ENCODE peak calls at places on chromosomes 2 and 18, in nine cellular contexts. One of them, this sample, is unnamed.
A peak's percentile ranks its signal among the peaks of the same experiment; 100 is the strongest.

GRCh38 chr2:168009900-168010299 is 237.5 kb downstream of the STK39 start:
- DNase-seq in left kidney: no peak
- DNase-seq in lower lobe of right lung: no peak
- DNase-seq in germinal center: no peak
- DNase-seq in activated CD4-positive, alpha-beta T cell treated with anti-CD3 and anti-CD28 coated beads, Interleukin-2, amount 50 U/mL, for 48 hours: no peak
- DNase-seq in T-cell: no peak
- DNase-seq in fibroblast of lung: no peak
- DNase-seq in tibial nerve: no peak
- DNase-seq in kidney tubule cell: no peak
- DNase-seq in this sample: no peak

GRCh38 chr2:240289701-240290431 is 145.6 kb upstream of the GPC1 start:
- DNase-seq in left kidney: no peak
- DNase-seq in lower lobe of right lung: no peak
- DNase-seq in germinal center: no peak
- DNase-seq in activated CD4-positive, alpha-beta T cell treated with anti-CD3 and anti-CD28 coated beads, Interleukin-2, amount 50 U/mL, for 48 hours: no peak
- DNase-seq in T-cell: no peak
- DNase-seq in fibroblast of lung: no peak
- DNase-seq in tibial nerve: no peak
- DNase-seq in kidney tubule cell: no peak
- DNase-seq in this sample: no peak

GRCh38 chr2:205959528-205959927 is 126.4 kb downstream of the INO80D start:
- DNase-seq in left kidney: peak; percentile 43
- DNase-seq in lower lobe of right lung: no peak
- DNase-seq in germinal center: no peak
- DNase-seq in activated CD4-positive, alpha-beta T cell treated with anti-CD3 and anti-CD28 coated beads, Interleukin-2, amount 50 U/mL, for 48 hours: no peak
- DNase-seq in T-cell: no peak
- DNase-seq in fibroblast of lung: no peak
- DNase-seq in tibial nerve: no peak
- DNase-seq in kidney tubule cell: no peak
- DNase-seq in this sample: no peak

GRCh38 chr2:205914736-205915510 is 171.1 kb downstream of the INO80D start:
- DNase-seq in left kidney: peak; percentile 36
- DNase-seq in lower lobe of right lung: no peak
- DNase-seq in germinal center: no peak
- DNase-seq in activated CD4-positive, alpha-beta T cell treated with anti-CD3 and anti-CD28 coated beads, Interleukin-2, amount 50 U/mL, for 48 hours: no peak
- DNase-seq in T-cell: no peak
- DNase-seq in fibroblast of lung: no peak
- DNase-seq in tibial nerve: no peak
- DNase-seq in kidney tubule cell: peak; percentile 54
- DNase-seq in this sample: no peak

GRCh38 chr18:58544179-58544578 is 84.7 kb downstream of the ALPK2 start:
- DNase-seq in left kidney: no peak
- DNase-seq in lower lobe of right lung: no peak
- DNase-seq in germinal center: no peak
- DNase-seq in activated CD4-positive, alpha-beta T cell treated with anti-CD3 and anti-CD28 coated beads, Interleukin-2, amount 50 U/mL, for 48 hours: no peak
- DNase-seq in T-cell: no peak
- DNase-seq in fibroblast of lung: no peak
- DNase-seq in tibial nerve: no peak
- DNase-seq in kidney tubule cell: peak; percentile 58
- DNase-seq in this sample: no peak

GRCh38 chr18:13973061-13973460 is 57.7 kb upstream of the MC2R start:
- DNase-seq in left kidney: no peak
- DNase-seq in lower lobe of right lung: no peak
- DNase-seq in germinal center: no peak
- DNase-seq in activated CD4-positive, alpha-beta T cell treated with anti-CD3 and anti-CD28 coated beads, Interleukin-2, amount 50 U/mL, for 48 hours: no peak
- DNase-seq in T-cell: no peak
- DNase-seq in fibroblast of lung: no peak
- DNase-seq in tibial nerve: no peak
- DNase-seq in kidney tubule cell: no peak
- DNase-seq in this sample: no peak

GRCh38 chr2:118197011-118197695 is 108.9 kb downstream of the INSIG2 start:
- DNase-seq in left kidney: peak; percentile 31
- DNase-seq in lower lobe of right lung: no peak
- DNase-seq in germinal center: peak; percentile 36
- DNase-seq in activated CD4-positive, alpha-beta T cell treated with anti-CD3 and anti-CD28 coated beads, Interleukin-2, amount 50 U/mL, for 48 hours: no peak
- DNase-seq in T-cell: no peak
- DNase-seq in fibroblast of lung: no peak
- DNase-seq in tibial nerve: no peak
- DNase-seq in kidney tubule cell: no peak
- DNase-seq in this sample: no peak

GRCh38 chr2:241850544-241851324 is 8.0 kb downstream of the PDCD1 start:
- DNase-seq in left kidney: no peak
- DNase-seq in lower lobe of right lung: peak; percentile 43
- DNase-seq in germinal center: no peak
- DNase-seq in activated CD4-positive, alpha-beta T cell treated with anti-CD3 and anti-CD28 coated beads, Interleukin-2, amount 50 U/mL, for 48 hours: no peak
- DNase-seq in T-cell: no peak
- DNase-seq in fibroblast of lung: no peak
- DNase-seq in tibial nerve: peak; percentile 12
- DNase-seq in kidney tubule cell: no peak
- DNase-seq in this sample: no peak